ENCODE peak calls at places on chromosome 6, in six cellular contexts. One of them, this sample, is unnamed.

GRCh38 chr6:163922562-163922961 is 508.0 kb downstream of the QKI start:
- DNase-seq in SK-N-DZ: no peak
- DNase-seq in central memory CD4-positive, alpha-beta T cell: no peak
- DNase-seq in SW 1271: no peak
- DNase-seq in MV-4-11: no peak
- DNase-seq in ovary: no peak
- DNase-seq in this sample: no peak

GRCh38 chr6:81911446-81911845 is 159.0 kb upstream of the TENT5A start:
- DNase-seq in SK-N-DZ: no peak
- DNase-seq in central memory CD4-positive, alpha-beta T cell: no peak
- DNase-seq in SW 1271: no peak
- DNase-seq in MV-4-11: no peak
- DNase-seq in ovary: no peak
- DNase-seq in this sample: no peak

GRCh38 chr6:169970306-169970988 is 219.0 kb downstream of the ERMARD start:
- DNase-seq in SK-N-DZ: no peak
- DNase-seq in central memory CD4-positive, alpha-beta T cell: no peak
- DNase-seq in SW 1271: no peak
- DNase-seq in MV-4-11: no peak
- DNase-seq in ovary: no peak
- DNase-seq in this sample: no peak

GRCh38 chr6:32087574-32088486 is 21.3 kb downstream of the TNXB start:
- DNase-seq in SK-N-DZ: peak; percentile 43
- DNase-seq in central memory CD4-positive, alpha-beta T cell: peak; percentile 46
- DNase-seq in SW 1271: peak; percentile 75
- DNase-seq in MV-4-11: no peak
- DNase-seq in ovary: peak; percentile 97
- DNase-seq in this sample: peak; percentile 76

GRCh38 chr6:75694406-75694805 is 54.6 kb upstream of the MYO6 start:
- DNase-seq in SK-N-DZ: no peak
- DNase-seq in central memory CD4-positive, alpha-beta T cell: no peak
- DNase-seq in SW 1271: no peak
- DNase-seq in MV-4-11: no peak
- DNase-seq in ovary: no peak
- DNase-seq in this sample: no peak

GRCh38 chr6:124303971-124304370 is 500.3 kb downstream of the NKAIN2 start:
- DNase-seq in SK-N-DZ: no peak
- DNase-seq in central memory CD4-positive, alpha-beta T cell: no peak
- DNase-seq in SW 1271: no peak
- DNase-seq in MV-4-11: no peak
- DNase-seq in ovary: no peak
- DNase-seq in this sample: no peak

GRCh38 chr6:129755787-129756186 is 45.8 kb upstream of the ARHGAP18 start:
- DNase-seq in SK-N-DZ: no peak
- DNase-seq in central memory CD4-positive, alpha-beta T cell: no peak
- DNase-seq in SW 1271: no peak
- DNase-seq in MV-4-11: no peak
- DNase-seq in ovary: no peak
- DNase-seq in this sample: no peak

GRCh38 chr6:1890987-1891386 is 281.3 kb downstream of the FOXC1 start:
- DNase-seq in SK-N-DZ: no peak
- DNase-seq in central memory CD4-positive, alpha-beta T cell: no peak
- DNase-seq in SW 1271: no peak
- DNase-seq in MV-4-11: no peak
- DNase-seq in ovary: no peak
- DNase-seq in this sample: no peak

GRCh38 chr6:19836799-19837510 is at the start of gene ID4:
- DNase-seq in SK-N-DZ: peak; percentile 91
- DNase-seq in central memory CD4-positive, alpha-beta T cell: no peak
- DNase-seq in SW 1271: no peak
- DNase-seq in MV-4-11: no peak
- DNase-seq in ovary: peak; percentile 95
- DNase-seq in this sample: peak; percentile 87

GRCh38 chr6:39909701-39910100 is 24.6 kb downstream of the MOCS1 start:
- DNase-seq in SK-N-DZ: no peak
- DNase-seq in central memory CD4-positive, alpha-beta T cell: no peak
- DNase-seq in SW 1271: no peak
- DNase-seq in MV-4-11: no peak
- DNase-seq in ovary: no peak
- DNase-seq in this sample: no peak

GRCh38 chr6:134826889-134827737 is 122.8 kb downstream of the ALDH8A1 start:
- DNase-seq in SK-N-DZ: no peak
- DNase-seq in central memory CD4-positive, alpha-beta T cell: no peak
- DNase-seq in SW 1271: no peak
- DNase-seq in MV-4-11: no peak
- DNase-seq in ovary: peak; percentile 71
- DNase-seq in this sample: no peak

GRCh38 chr6:55694148-55694547 is 115.2 kb upstream of the HMGCLL1 start:
- DNase-seq in SK-N-DZ: peak; percentile 62
- DNase-seq in central memory CD4-positive, alpha-beta T cell: no peak
- DNase-seq in SW 1271: peak; percentile 7
- DNase-seq in MV-4-11: no peak
- DNase-seq in ovary: no peak
- DNase-seq in this sample: no peak

GRCh38 chr6:107750398-107750797 is 73.7 kb downstream of the SCML4 start:
- DNase-seq in SK-N-DZ: no peak
- DNase-seq in central memory CD4-positive, alpha-beta T cell: no peak
- DNase-seq in SW 1271: no peak
- DNase-seq in MV-4-11: no peak
- DNase-seq in ovary: no peak
- DNase-seq in this sample: no peak

GRCh38 chr6:113858067-113858604 is 991 bp downstream of the MARCKS start:
- DNase-seq in SK-N-DZ: peak; percentile 46
- DNase-seq in central memory CD4-positive, alpha-beta T cell: no peak
- DNase-seq in SW 1271: peak; percentile 51
- DNase-seq in MV-4-11: no peak
- DNase-seq in ovary: peak; percentile 62
- DNase-seq in this sample: peak; percentile 66

GRCh38 chr6:19851273-19852089 is 14.3 kb downstream of the ID4 start:
- DNase-seq in SK-N-DZ: peak; percentile 69
- DNase-seq in central memory CD4-positive, alpha-beta T cell: no peak
- DNase-seq in SW 1271: peak; percentile 70
- DNase-seq in MV-4-11: peak; percentile 8
- DNase-seq in ovary: peak; percentile 49
- DNase-seq in this sample: peak; percentile 79

GRCh38 chr6:47301441-47301840 is 8.3 kb downstream of the TNFRSF21 start:
- DNase-seq in SK-N-DZ: no peak
- DNase-seq in central memory CD4-positive, alpha-beta T cell: no peak
- DNase-seq in SW 1271: no peak
- DNase-seq in MV-4-11: no peak
- DNase-seq in ovary: no peak
- DNase-seq in this sample: no peak

GRCh38 chr6:56851104-56851503 is 103.8 kb upstream of the BEND6 start:
- DNase-seq in SK-N-DZ: no peak
- DNase-seq in central memory CD4-positive, alpha-beta T cell: no peak
- DNase-seq in SW 1271: no peak
- DNase-seq in MV-4-11: no peak
- DNase-seq in ovary: no peak
- DNase-seq in this sample: no peak

GRCh38 chr6:158408552-158409130 is 96.4 kb downstream of the TULP4 start:
- DNase-seq in SK-N-DZ: peak; percentile 82
- DNase-seq in central memory CD4-positive, alpha-beta T cell: no peak
- DNase-seq in SW 1271: no peak
- DNase-seq in MV-4-11: peak; percentile 66
- DNase-seq in ovary: peak; percentile 44
- DNase-seq in this sample: no peak

GRCh38 chr6:422423-423061 is 31.0 kb downstream of the IRF4 start:
- DNase-seq in SK-N-DZ: no peak
- DNase-seq in central memory CD4-positive, alpha-beta T cell: no peak
- DNase-seq in SW 1271: peak; percentile 33
- DNase-seq in MV-4-11: peak; percentile 72
- DNase-seq in ovary: no peak
- DNase-seq in this sample: no peak

GRCh38 chr6:2990932-2991506 is 8.7 kb upstream of the NQO2 start:
- DNase-seq in SK-N-DZ: no peak
- DNase-seq in central memory CD4-positive, alpha-beta T cell: no peak
- DNase-seq in SW 1271: no peak
- DNase-seq in MV-4-11: no peak
- DNase-seq in ovary: no peak
- DNase-seq in this sample: no peak

GRCh38 chr6:170129691-170130171 is 161.1 kb downstream of the DLL1 start:
- DNase-seq in SK-N-DZ: peak; percentile 36
- DNase-seq in central memory CD4-positive, alpha-beta T cell: no peak
- DNase-seq in SW 1271: no peak
- DNase-seq in MV-4-11: peak; percentile 22
- DNase-seq in ovary: peak; percentile 27
- DNase-seq in this sample: peak; percentile 54

GRCh38 chr6:32847795-32848194 is 3.9 kb upstream of the PSMB8 start:
- DNase-seq in SK-N-DZ: no peak
- DNase-seq in central memory CD4-positive, alpha-beta T cell: no peak
- DNase-seq in SW 1271: no peak
- DNase-seq in MV-4-11: no peak
- DNase-seq in ovary: no peak
- DNase-seq in this sample: no peak

GRCh38 chr6:95248501-95248900 is 328.8 kb upstream of the MANEA start:
- DNase-seq in SK-N-DZ: no peak
- DNase-seq in central memory CD4-positive, alpha-beta T cell: no peak
- DNase-seq in SW 1271: no peak
- DNase-seq in MV-4-11: no peak
- DNase-seq in ovary: no peak
- DNase-seq in this sample: no peak

GRCh38 chr6:137775720-137776119 is 91.3 kb upstream of the TNFAIP3 start:
- DNase-seq in SK-N-DZ: no peak
- DNase-seq in central memory CD4-positive, alpha-beta T cell: no peak
- DNase-seq in SW 1271: no peak
- DNase-seq in MV-4-11: no peak
- DNase-seq in ovary: no peak
- DNase-seq in this sample: no peak

GRCh38 chr6:111938710-111939109 is 65.5 kb upstream of the FYN start:
- DNase-seq in SK-N-DZ: no peak
- DNase-seq in central memory CD4-positive, alpha-beta T cell: no peak
- DNase-seq in SW 1271: no peak
- DNase-seq in MV-4-11: no peak
- DNase-seq in ovary: no peak
- DNase-seq in this sample: no peak

GRCh38 chr6:52375780-52376556 is 14.0 kb downstream of the PAQR8 start:
- DNase-seq in SK-N-DZ: no peak
- DNase-seq in central memory CD4-positive, alpha-beta T cell: no peak
- DNase-seq in SW 1271: no peak
- DNase-seq in MV-4-11: peak; percentile 44
- DNase-seq in ovary: no peak
- DNase-seq in this sample: no peak

GRCh38 chr6:53023323-53023722 is 28.2 kb upstream of the GSTA4 start:
- DNase-seq in SK-N-DZ: no peak
- DNase-seq in central memory CD4-positive, alpha-beta T cell: no peak
- DNase-seq in SW 1271: no peak
- DNase-seq in MV-4-11: no peak
- DNase-seq in ovary: no peak
- DNase-seq in this sample: no peak

GRCh38 chr6:108623995-108624394 is 63.3 kb downstream of the FOXO3 start:
- DNase-seq in SK-N-DZ: no peak
- DNase-seq in central memory CD4-positive, alpha-beta T cell: no peak
- DNase-seq in SW 1271: no peak
- DNase-seq in MV-4-11: no peak
- DNase-seq in ovary: no peak
- DNase-seq in this sample: no peak

This sample was measured in frontal cortex.